ENCODE peak calls at places on chromosomes 7 and 10, in nine cellular contexts. P is heart left ventricle; Q is CD4-positive, alpha-beta memory T cell; R is NB4; W is A549; M is cardiac fibroblast; A is IMR-90; F is fibroblast of pulmonary artery; U is CD8-positive, alpha-beta T cell. J is an unnamed sample.

GRCh38 chr10:69869291-69869841 is 67.7 kb downstream of the COL13A1 start:
- DNase-seq in P (no peak), F (peak; percentile 87), Q (no peak), R (no peak), M (peak; percentile 86), U (no peak), W (no peak), A (peak; percentile 53), J (peak; percentile 77)

GRCh38 chr7:129777195-129777844 is 165.8 kb downstream of the NRF1 start:
- DNase-seq in P (no peak), U (no peak), F (no peak), A (no peak), W (no peak), Q (no peak), R (no peak), M (no peak), J (no peak)

GRCh38 chr10:123584419-123584775 is 81.8 kb upstream of the GPR26 start:
- DNase-seq in A (no peak), F (no peak), R (no peak), U (no peak), P (no peak), Q (no peak), W (no peak), M (no peak), J (no peak)

GRCh38 chr7:16431646-16432424 is 10.5 kb upstream of the CRPPA start:
- DNase-seq in Q (peak; percentile 40), M (no peak), F (peak; percentile 40), R (peak; percentile 53), U (peak; percentile 20), W (peak; percentile 65), A (no peak), P (no peak), J (peak; percentile 48)

GRCh38 chr10:86361134-86362128 is 5.2 kb downstream of the GRID1 start:
- DNase-seq in F (no peak), U (no peak), M (no peak), R (no peak), A (no peak), Q (no peak), W (no peak), P (peak; percentile 45), J (no peak)

GRCh38 chr10:47369251-47369894 is 14.7 kb downstream of the ZNF488 start:
- DNase-seq in W (no peak), M (no peak), Q (no peak), P (no peak), U (no peak), F (no peak), A (no peak), R (no peak), J (no peak)

GRCh38 chr7:36408589-36408988 is 18.9 kb downstream of the ANLN start:
- DNase-seq in U (no peak), Q (no peak), R (no peak), M (peak; percentile 42), F (peak; percentile 42), W (no peak), A (no peak), P (no peak), J (peak; percentile 18)

GRCh38 chr10:88088441-88089340 is 225.3 kb downstream of the PTEN start:
- DNase-seq in U (no peak), A (no peak), P (no peak), Q (no peak), M (no peak), R (no peak), F (no peak), W (no peak), J (no peak)

GRCh38 chr10:4234661-4235060 is 449.7 kb upstream of the KLF6 start:
- DNase-seq in P (no peak), W (peak; percentile 23), A (peak; percentile 21), Q (peak; percentile 46), M (no peak), U (peak; percentile 35), F (peak; percentile 70), R (peak; percentile 94), J (no peak)

GRCh38 chr7:155559519-155560108 is 13.3 kb upstream of the CNPY1 start:
- DNase-seq in W (no peak), A (no peak), F (no peak), Q (no peak), M (no peak), P (no peak), R (no peak), U (no peak), J (no peak)

GRCh38 chr10:31830887-31831286 is 97.7 kb downstream of the ARHGAP12 start:
- DNase-seq in P (no peak), W (no peak), A (peak; percentile 71), Q (no peak), F (peak; percentile 40), U (no peak), R (no peak), M (peak; percentile 35), J (peak; percentile 55)

GRCh38 chr7:23662983-23663313 is 17.1 kb upstream of the FAM221A start:
- DNase-seq in A (no peak), W (no peak), U (no peak), R (no peak), M (no peak), P (no peak), F (no peak), Q (no peak), J (no peak)

GRCh38 chr7:140159487-140159886 is 17.3 kb downstream of the KDM7A start:
- DNase-seq in A (peak; percentile 38), Q (no peak), U (no peak), F (no peak), M (no peak), W (no peak), R (no peak), P (no peak), J (peak; percentile 74)

GRCh38 chr10:105885495-105885894 is 1244.4 kb downstream of the SORCS3 start:
- DNase-seq in A (no peak), W (no peak), M (no peak), Q (no peak), U (no peak), F (no peak), R (no peak), P (no peak), J (no peak)

GRCh38 chr7:1403844-1404404 is 55.3 kb downstream of the MICALL2 start:
- DNase-seq in U (no peak), M (peak; percentile 62), Q (peak; percentile 4), F (peak; percentile 54), A (peak; percentile 43), P (peak; percentile 35), R (peak; percentile 84), W (peak; percentile 65), J (peak; percentile 41)

GRCh38 chr10:92822060-92822634 is 26.2 kb upstream of the EXOC6 start:
- DNase-seq in R (peak; percentile 79), U (no peak), F (peak; percentile 96), A (peak; percentile 95), Q (no peak), M (peak; percentile 91), P (no peak), W (peak; percentile 82), J (peak; percentile 49)

GRCh38 chr7:43522406-43523156 is 60.3 kb upstream of the STK17A start:
- DNase-seq in P (no peak), F (peak; percentile 37), W (no peak), Q (no peak), M (peak; percentile 54), U (no peak), A (peak; percentile 23), R (no peak), J (peak; percentile 44)

DNA sequence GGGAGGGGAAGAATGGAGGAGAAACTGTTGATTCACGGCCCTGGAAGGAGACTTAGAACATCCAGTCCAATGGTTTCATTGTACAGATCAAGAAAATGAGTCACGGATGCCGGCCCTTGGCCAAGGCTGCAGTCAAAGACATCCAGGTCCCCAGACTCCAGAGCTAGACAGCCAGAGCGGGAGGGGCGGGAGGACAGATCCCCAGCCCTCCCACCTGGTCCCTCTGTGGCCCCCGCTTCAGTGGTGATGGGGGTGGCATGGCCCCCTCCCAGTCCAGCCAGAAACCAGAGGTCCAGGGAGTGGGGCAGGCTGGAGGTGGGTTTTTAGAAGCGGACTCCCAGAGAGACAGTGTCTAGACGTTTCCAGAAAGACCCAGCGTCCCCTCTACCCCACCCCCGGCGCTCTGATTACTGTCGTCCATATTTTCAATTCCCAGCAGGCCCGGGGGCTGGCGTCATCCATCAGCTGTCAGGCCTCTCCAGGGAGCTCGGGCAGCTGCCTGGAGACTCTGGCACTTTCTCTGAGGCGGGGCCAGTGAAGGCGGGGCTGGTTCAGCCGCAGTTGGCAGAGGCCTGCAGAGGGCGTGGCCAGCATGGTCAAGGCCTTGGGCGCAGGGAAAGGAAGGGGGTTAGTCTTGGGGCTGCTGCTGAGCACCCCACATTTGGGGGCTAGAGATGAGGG is 8.0 kb upstream of the HSPB1 start:
- DNase-seq in Q (no peak), F (peak; percentile 97), R (peak; percentile 56), W (peak; percentile 96), A (peak; percentile 93), P (peak; percentile 97), M (peak; percentile 98), U (no peak), J (peak; percentile 98)
- H3K4me3 ChIP-seq in Q (no peak overlapping the region), F (peak overlapping the region; percentile 44), R (no peak overlapping the region), W (peak overlapping the region; percentile 26), A (peak overlapping the region; percentile 32), P (peak overlapping the region; percentile 54), M (peak overlapping the region; percentile 23), U (no peak overlapping the region), J (peak overlapping the region; percentile 33)

GRCh38 chr10:91077549-91078017 is 142.9 kb upstream of the PCGF5 start:
- DNase-seq in P (peak; percentile 83), F (peak; percentile 49), A (peak; percentile 11), R (no peak), Q (no peak), U (no peak), W (no peak), M (peak; percentile 59), J (no peak)
- H3K4me3 ChIP-seq in P (no peak overlapping the region), F (no peak overlapping the region), A (peak overlapping the region; percentile 2), R (no peak overlapping the region), Q (no peak overlapping the region), U (no peak overlapping the region), W (no peak overlapping the region), M (no peak overlapping the region), J (no peak overlapping the region)

DNA sequence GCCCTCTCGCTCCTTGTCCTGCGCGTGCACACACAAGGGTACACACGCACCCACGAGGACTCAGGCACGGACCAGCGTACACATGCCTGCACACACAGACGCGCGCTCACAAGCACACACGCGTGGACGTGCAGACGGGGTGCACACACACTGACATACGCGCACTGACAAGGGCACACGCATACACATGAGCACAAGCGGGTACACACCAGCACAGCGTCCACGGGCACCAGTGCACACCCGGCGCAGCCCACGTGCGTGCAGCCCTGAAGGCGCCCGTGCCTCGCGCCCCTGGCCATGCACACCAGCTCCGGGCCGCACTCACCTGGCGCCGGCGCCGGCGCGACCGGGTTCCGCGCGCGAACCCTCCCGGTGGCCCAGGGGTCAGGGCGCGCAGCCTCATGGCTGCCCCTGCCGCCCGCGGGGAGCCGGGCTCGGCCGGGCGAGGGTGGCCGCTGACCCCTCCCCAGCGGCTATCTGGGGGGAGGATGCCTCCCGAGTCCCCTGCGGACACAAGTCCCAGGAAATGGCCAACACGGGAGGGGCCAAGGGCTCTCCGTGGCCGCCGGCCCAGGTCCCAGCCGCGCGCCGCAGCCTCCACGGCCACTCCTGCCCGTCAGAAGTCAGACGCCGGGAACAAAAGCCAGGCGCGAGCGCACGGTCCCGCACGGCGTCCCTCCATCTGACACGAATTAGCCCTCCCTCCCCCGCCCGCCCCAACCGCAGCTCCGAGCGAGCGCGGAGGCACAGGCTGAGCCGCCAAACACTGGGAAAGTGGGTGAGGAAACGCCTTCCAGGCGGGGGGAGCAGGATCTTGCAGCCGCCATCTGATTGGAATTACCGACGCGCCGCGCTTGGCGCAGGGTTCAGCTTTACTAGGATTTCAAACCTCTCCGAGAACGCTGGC is 45.0 kb downstream of the TNS3 start:
- DNase-seq in P (peak; percentile 59), M (peak; percentile 67), W (no peak), F (peak; percentile 58), R (no peak), A (peak; percentile 76), U (no peak), Q (no peak), J (peak; percentile 87)
- H3K4me3 ChIP-seq in P (peak overlapping the region; percentile 64), M (peak overlapping the region; percentile 36), W (no peak overlapping the region), F (peak overlapping the region; percentile 51), R (no peak overlapping the region), A (peak overlapping the region; percentile 11), U (no peak overlapping the region), Q (no peak overlapping the region), J (peak overlapping the region; percentile 59)

GRCh38 chr7:64559206-64559605 is 3.7 kb downstream of the ZNF680 start:
- DNase-seq in W (peak; percentile 29), Q (no peak), A (no peak), M (peak; percentile 65), R (peak; percentile 16), F (peak; percentile 61), P (no peak), U (no peak), J (peak; percentile 11)
- H3K4me3 ChIP-seq in W (no peak overlapping the region), Q (no peak overlapping the region), A (no peak overlapping the region), M (no peak overlapping the region), R (no peak overlapping the region), F (no peak overlapping the region), P (peak overlapping the region; percentile 32), U (no peak overlapping the region), J (no peak overlapping the region)

J was measured in foreskin fibroblast.